ENCODE peak calls at places on chromosomes 11 and 22, in four cellular contexts. M, E, O and Q are unnamed samples.
A peak's percentile ranks its signal among the peaks of the same experiment; 100 is the strongest.

GRCh38 chr11:75265851-75266531 is 25.4 kb downstream of the TPBGL start:
- DNase-seq in M (peak; percentile 36), E (no peak), O (no peak), Q (no peak)

GRCh38 chr11:68839953-68840641 is 1.6 kb downstream of the CPT1A start:
- DNase-seq in M (peak; percentile 42), E (peak; percentile 24), O (no peak), Q (no peak)

GRCh38 chr11:83361831-83362230 is 75.7 kb upstream of the CCDC90B start:
- DNase-seq in M (no peak), E (no peak), O (no peak), Q (no peak)

GRCh38 chr11:665707-666281 is 28.7 kb downstream of the DRD4 start:
- DNase-seq in M (peak; percentile 59), E (peak; percentile 74), O (no peak), Q (no peak)

GRCh38 chr22:20153945-20154344 is 3.1 kb upstream of the CCDC188 start:
- DNase-seq in M (no peak), E (no peak), O (no peak), Q (no peak)

GRCh38 chr22:38203090-38203810 is 1.5 kb downstream of the MAFF start:
- DNase-seq in M (peak; percentile 46), E (no peak), O (peak; percentile 47), Q (no peak)

GRCh38 chr11:8692417-8692816 is 9.8 kb downstream of the RPL27A start:
- DNase-seq in M (no peak), E (no peak), O (no peak), Q (no peak)

GRCh38 chr11:46295996-46296519 is 18.6 kb downstream of the CREB3L1 start:
- DNase-seq in M (no peak), E (no peak), O (no peak), Q (no peak)

GRCh38 chr11:119529063-119529845 is 106.3 kb upstream of the THY1 start:
- DNase-seq in M (no peak), E (no peak), O (no peak), Q (peak; percentile 20)

GRCh38 chr11:119531623-119532022 is 108.7 kb upstream of the THY1 start:
- DNase-seq in M (no peak), E (no peak), O (no peak), Q (no peak)

GRCh38 chr11:119531091-119531490 is 108.1 kb upstream of the THY1 start:
- DNase-seq in M (no peak), E (no peak), O (no peak), Q (no peak)

GRCh38 chr11:119530503-119530902 is 107.5 kb upstream of the THY1 start:
- DNase-seq in M (no peak), E (no peak), O (no peak), Q (no peak)

GRCh38 chr11:119529936-119530335 is 107.0 kb upstream of the THY1 start:
- DNase-seq in M (no peak), E (no peak), O (no peak), Q (no peak)
- TF ChIP-seq CTCF in M (no peak), E (no peak), O (no peak), Q (no peak)

GRCh38 chr11:120554771-120555432 is 43.4 kb downstream of the GRIK4 start:
- DNase-seq in M (no peak), E (peak; percentile 9), O (no peak), Q (no peak)
- TF ChIP-seq CTCF in M (no peak), E (no peak), O (no peak), Q (no peak)

GRCh38 chr11:126963603-126964353 is 36.8 kb downstream of the KIRREL3 start:
- DNase-seq in M (peak; percentile 22), E (peak; percentile 71), O (peak; percentile 88), Q (no peak)

GRCh38 chr11:126956664-126957063 is 43.9 kb downstream of the KIRREL3 start:
- DNase-seq in M (no peak), E (no peak), O (no peak), Q (no peak)

GRCh38 chr11:126965331-126965730 is 35.2 kb downstream of the KIRREL3 start:
- DNase-seq in M (no peak), E (no peak), O (no peak), Q (no peak)

GRCh38 chr11:126963115-126963514 is 37.5 kb downstream of the KIRREL3 start:
- DNase-seq in M (no peak), E (no peak), O (peak; percentile 39), Q (no peak)

DNA sequence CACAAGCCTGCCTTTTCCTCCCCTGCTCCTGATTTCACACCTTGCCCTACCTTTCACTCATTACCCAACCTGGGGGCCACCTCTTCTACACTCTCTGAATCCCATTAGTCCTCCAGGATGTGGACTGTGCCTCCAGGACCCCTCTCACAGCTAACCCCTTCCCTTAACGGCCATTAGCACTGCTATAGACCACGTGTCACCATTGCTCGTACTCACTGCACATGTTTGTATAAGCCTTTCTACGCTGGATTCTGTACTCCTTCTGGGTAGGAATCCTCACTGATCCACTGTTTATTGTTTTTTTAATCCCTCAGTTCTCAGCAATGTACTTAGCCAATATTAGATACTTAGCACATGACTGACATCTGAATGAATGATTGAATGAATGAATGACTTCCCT is 40.9 kb downstream of the KIRREL3 start:
- DNase-seq in M (no peak), E (no peak), O (no peak), Q (no peak)
- TF ChIP-seq CTCF in M (no peak), E (no peak), O (no peak), Q (no peak)

DNA sequence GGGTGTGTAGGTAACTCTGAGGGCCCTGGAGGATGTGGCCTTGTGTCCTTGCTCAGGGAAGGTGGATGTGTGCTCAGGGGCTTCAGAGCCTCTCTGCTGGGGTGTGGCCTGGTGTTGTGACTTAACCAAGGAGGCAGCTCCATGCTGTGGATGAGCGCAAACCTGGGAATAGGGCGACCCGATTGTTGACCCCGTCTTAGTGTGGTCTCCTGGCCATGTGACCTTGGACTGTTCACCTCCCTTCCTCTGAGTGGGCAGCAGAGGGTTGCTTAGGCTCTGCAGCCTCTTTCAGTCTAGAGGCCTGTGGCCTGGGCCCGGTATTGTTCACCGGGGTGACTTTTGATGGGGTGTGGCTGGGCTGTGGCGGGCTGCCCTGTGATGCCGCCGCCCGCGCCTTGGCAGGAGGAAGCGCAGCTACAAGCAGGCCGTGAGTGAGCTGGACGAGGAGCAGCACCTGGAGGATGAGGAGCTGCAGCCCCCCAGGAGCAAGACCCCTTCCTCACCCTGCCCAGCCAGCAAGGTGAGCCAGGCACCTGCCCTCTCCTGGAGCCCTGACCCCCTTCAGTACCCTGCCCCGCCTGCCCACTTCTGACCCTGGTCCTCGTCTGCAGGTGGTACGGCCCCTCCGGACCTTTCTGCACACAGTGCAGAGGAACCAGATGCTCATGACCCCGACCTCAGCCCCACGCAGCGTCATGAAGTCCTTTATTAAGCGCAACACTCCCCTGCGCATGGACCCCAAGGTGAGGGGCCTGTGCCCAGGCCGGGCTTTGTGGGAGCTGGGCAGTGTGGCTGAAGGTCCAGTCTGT is 16.7 kb downstream of the INCENP start:
- DNase-seq in M (no peak), E (no peak), O (no peak), Q (no peak)
- TF ChIP-seq CTCF in M (no peak), E (no peak), O (no peak), Q (no peak)

DNA sequence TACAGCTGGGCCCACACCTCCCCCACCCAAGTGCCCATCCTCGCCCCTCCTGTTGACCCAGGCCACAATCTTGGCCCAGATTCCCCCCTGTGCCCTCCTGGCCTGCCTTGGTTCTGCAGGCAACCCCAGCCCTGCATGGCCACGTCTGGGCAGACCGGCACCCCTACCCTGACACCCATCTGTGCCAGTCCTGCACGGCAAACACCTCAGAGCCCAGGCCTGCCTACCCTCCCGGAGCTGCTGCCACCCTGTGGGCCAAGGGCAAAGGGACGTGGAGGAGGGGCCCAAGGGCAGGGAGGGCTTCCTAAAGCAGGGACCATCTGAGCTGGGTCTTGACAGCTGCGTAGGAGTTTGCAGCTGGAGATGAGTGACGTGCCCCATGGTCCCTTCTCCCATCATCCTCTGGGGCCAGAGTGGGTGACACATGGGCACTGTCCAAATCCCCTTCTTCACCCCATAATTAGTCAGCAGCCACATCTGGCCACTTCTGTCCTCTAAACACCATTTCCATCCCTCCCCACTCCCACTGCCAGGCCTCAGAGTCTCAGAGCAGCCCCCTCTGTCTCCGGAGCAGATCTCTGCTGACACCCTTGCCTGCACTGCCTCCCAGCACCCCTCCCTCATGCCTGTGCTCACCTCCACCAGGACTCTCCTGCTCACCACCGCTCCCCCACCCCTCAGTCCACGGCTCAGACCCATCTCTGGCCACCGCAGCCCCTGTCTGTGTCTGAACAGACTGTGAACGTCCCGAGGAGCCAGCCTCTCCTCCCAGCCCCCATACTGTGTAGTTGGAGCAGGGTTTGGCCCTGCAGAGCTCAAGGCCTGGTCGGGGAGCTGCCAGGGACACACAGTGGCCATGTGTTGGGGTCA is 35.6 kb upstream of the PPARA start:
- DNase-seq in M (no peak), E (no peak), O (no peak), Q (no peak)
- TF ChIP-seq CTCF in M (no peak), E (no peak), O (no peak), Q (no peak)